ENCODE peak calls at places on chromosomes 13 and 19, in seven cellular contexts. C is fibroblast of lung, U is heart left ventricle, X is mucosa of descending colon, E is stomach, W is pancreas, K is bronchial epithelial cell. Q is an unnamed sample.
A peak's percentile ranks its signal among the peaks of the same experiment; 100 is the strongest.

GRCh38 chr13:100584901-100585300 is 3.7 kb downstream of the GGACT start:
- DNase-seq in C (peak; percentile 85), U (no peak), X (no peak), E (no peak), W (no peak), K (no peak), Q (no peak)

GRCh38 chr13:38334845-38335244 is 14.8 kb upstream of the UFM1 start:
- DNase-seq in C (no peak), U (no peak), X (no peak), E (no peak), W (no peak), K (no peak), Q (no peak)

GRCh38 chr19:55600336-55601028 is 394 bp downstream of the ZNF524 start:
- DNase-seq in C (peak; percentile 65), U (peak; percentile 83), X (no peak), E (no peak), W (no peak), K (no peak), Q (no peak)

GRCh38 chr13:73722120-73722519 is 412.1 kb downstream of the KLF12 start:
- DNase-seq in C (peak; percentile 86), U (no peak), X (no peak), E (no peak), W (no peak), K (peak; percentile 94), Q (no peak)

GRCh38 chr19:50377051-50377441 is 789 bp downstream of the NR1H2 start:
- DNase-seq in C (no peak), U (peak; percentile 34), X (peak; percentile 70), E (peak; percentile 53), W (peak; percentile 67), K (peak; percentile 19), Q (peak; percentile 61)

GRCh38 chr13:40247845-40248244 is 418.6 kb downstream of the FOXO1 start:
- DNase-seq in C (peak; percentile 18), U (no peak), X (no peak), E (no peak), W (no peak), K (peak; percentile 89), Q (no peak)

GRCh38 chr19:40717880-40718773 is 1.2 kb downstream of the ITPKC start:
- DNase-seq in C (peak; percentile 10), U (no peak), X (peak; percentile 51), E (no peak), W (peak; percentile 46), K (peak; percentile 33), Q (peak; percentile 62)

GRCh38 chr13:50951366-50951765 is 41.8 kb downstream of the RNASEH2B start:
- DNase-seq in C (peak; percentile 91), U (no peak), X (no peak), E (no peak), W (no peak), K (no peak), Q (no peak)

GRCh38 chr13:90750957-90751356 is 596.5 kb upstream of the MIR17HG start:
- DNase-seq in C (no peak), U (no peak), X (no peak), E (no peak), W (no peak), K (no peak), Q (no peak)

DNA sequence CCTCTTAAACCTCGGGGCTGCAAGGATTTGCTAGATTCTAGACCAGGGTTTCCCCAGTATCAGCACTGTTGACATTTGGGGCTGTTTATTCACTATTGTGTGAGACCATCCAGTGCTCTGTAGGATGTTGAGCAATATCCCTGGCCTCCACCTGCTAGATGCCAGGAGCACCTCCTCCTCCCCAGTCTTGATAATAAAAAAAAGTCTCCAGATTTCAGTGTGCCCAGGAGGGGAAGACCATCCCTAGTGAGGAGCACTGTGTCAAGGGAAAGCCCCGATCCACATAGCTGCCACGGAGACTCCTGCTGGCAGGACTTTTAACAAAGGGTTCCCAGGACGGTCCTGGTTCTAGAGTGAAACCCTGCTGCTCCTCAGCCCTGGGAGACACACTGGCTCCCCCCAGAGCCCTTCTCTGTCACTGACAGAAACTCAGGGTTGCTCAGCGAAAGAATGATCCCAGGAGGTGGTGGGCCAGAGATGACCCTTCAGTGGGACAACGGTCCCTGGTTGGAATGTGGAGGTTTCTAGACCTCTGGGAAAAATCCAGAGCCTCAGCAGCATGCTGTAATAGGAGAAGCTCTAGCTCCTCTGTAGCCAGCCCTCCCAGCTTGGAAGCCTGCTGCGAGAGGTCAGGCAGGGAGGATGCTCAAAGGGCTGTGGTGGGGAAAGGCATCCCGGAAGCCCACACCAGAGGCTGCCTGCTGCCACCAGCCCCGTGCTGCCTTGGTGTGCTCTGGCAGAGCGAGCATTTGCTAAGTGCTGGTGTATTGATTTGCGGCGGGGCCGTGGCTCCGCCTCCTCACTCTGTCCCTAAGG is 20.3 kb downstream of the LYL1 start:
- DNase-seq in C (peak; percentile 59), U (peak; percentile 50), X (no peak), E (no peak), W (no peak), K (peak; percentile 4), Q (peak; percentile 85)
- TF ChIP-seq CTCF in C (peak; percentile 45), U (peak; percentile 16), X (no peak), E (no peak), W (no peak), K (no peak), Q (peak; percentile 20)

GRCh38 chr19:17243854-17244617 is 1.7 kb downstream of the NR2F6 start:
- DNase-seq in C (no peak), U (peak; percentile 82), X (peak; percentile 75), E (peak; percentile 60), W (peak; percentile 66), K (no peak), Q (peak; percentile 85)

GRCh38 chr19:17244618-17245534 is 843 bp downstream of the NR2F6 start:
- DNase-seq in C (no peak), U (no peak), X (no peak), E (peak; percentile 64), W (peak; percentile 71), K (no peak), Q (no peak)

GRCh38 chr19:17243340-17243853 is 2.3 kb downstream of the NR2F6 start:
- DNase-seq in C (no peak), U (no peak), X (peak; percentile 55), E (no peak), W (peak; percentile 46), K (no peak), Q (peak; percentile 96)

GRCh38 chr19:17240855-17241399 is 4.8 kb downstream of the NR2F6 start:
- DNase-seq in C (no peak), U (no peak), X (no peak), E (no peak), W (no peak), K (no peak), Q (no peak)

DNA sequence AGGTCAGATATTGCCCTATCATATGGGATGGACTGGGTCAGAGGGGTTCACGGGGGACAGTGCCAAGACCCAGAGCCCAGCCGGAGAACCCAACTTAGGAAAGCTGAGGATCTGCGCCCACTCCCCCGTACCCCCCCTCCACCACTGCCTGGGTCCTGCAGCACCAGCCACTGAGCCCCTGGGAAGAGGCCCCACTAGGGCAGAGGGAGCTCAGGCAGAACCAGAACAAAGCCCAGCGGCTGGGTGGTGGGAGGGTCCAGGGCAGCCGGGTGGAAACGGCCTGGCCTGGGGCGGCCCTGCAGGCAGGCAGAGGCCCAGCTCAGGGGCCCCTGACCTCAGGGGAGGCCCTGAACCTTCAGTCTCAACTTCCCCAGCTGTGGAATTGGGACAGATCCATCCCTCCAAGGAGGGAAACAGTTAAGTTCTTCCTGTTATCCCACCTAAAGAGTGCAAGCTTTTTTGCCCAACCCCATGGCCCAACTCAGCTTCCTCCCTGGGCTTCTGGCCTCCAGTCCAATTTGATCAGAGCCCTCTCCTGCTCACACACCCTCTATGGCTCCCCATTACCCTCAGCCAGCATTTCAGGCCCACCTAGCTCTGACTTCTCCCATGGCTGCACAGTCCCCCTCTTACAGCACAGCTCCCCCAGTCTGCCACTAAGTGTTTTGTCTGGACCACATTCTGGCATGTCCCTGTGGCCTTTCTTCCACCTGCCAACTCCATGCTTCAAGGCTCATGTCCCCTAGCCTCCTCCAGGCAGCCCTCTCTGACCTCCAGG is 3.1 kb downstream of the NR2F6 start:
- DNase-seq in C (no peak), U (no peak), X (no peak), E (no peak), W (no peak), K (no peak), Q (no peak)
- H3K4me3 ChIP-seq in C (peak overlapping the region; percentile 78), U (no peak overlapping the region), X (no peak overlapping the region), E (peak overlapping the region; percentile 86), W (no peak overlapping the region), K (peak overlapping the region; percentile 1), Q (peak overlapping the region; percentile 97)

DNA sequence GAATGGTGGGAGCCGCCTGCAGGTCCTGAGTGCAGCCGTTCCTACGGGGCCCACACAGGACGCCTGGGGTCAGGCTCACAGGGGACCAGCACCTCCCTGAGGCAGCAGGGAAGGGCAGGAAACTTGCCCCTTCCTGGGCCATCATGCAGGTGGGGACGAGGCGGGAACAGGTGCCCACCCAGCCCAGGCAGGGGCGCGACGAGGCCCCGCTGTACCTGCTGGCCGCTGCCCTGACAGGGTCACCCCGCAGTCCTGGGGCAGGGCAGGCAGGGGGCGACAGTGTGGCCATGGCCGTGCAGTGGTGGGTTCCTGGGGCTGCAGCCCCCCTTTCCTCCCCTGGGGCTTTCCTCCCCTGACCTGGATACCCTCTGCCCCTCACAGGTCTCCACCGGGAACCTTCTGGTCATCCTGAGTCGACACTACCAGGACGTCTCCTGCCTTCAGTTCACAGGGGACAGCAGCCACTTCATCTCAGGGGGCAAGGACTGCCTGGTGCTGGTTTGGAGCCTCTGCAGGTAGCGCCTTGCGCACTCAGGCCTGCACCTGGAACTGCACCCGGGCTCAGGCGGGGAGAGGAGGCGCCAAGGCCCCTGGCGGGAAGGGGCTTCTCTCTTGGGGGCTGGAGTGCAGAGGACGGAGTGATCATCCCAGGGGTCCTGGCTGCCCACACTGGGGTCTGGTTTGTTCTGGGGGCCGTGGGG is 5.4 kb downstream of the WDR18 start:
- DNase-seq in C (no peak), U (no peak), X (no peak), E (no peak), W (peak; percentile 12), K (no peak), Q (no peak)
- TF ChIP-seq CTCF in C (peak; percentile 28), U (no peak), X (no peak), E (no peak), W (no peak), K (peak; percentile 31), Q (no peak)

GRCh38 chr19:48614436-48615144 is at the start of gene FAM83E:
- DNase-seq in C (no peak), U (no peak), X (peak; percentile 96), E (peak; percentile 90), W (peak; percentile 48), K (peak; percentile 70), Q (no peak)

GRCh38 chr19:48615145-48616040 is 517 bp upstream of the FAM83E start:
- DNase-seq in C (no peak), U (no peak), X (no peak), E (no peak), W (no peak), K (no peak), Q (no peak)

GRCh38 chr19:48617146-48617937 is 1.6 kb downstream of the RPL18 start:
- DNase-seq in C (no peak), U (no peak), X (no peak), E (peak; percentile 49), W (peak; percentile 48), K (no peak), Q (no peak)

GRCh38 chr19:48616491-48617056 is 1.7 kb upstream of the FAM83E start:
- DNase-seq in C (no peak), U (no peak), X (no peak), E (no peak), W (no peak), K (no peak), Q (no peak)

DNA sequence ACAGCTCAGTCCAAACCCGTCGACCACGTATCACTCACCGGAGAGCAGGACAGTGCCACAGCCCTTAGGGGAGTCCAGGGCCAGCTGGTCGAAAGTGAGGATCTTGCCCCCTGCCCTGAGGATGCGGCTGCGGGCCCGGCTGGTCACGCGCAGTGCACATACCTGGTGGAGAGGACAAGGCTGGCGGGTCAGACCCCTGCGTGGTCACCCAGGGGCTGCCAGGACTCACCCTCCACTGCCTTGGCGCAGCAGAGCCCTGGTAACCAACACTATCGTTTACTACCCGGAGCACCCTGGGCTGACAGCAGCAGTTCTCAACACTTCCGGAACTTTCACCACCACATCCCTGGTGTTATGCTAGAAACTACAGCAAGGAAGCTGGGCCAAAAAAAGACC is 1.2 kb upstream of the FAM83E start:
- DNase-seq in C (no peak), U (no peak), X (no peak), E (no peak), W (peak; percentile 36), K (no peak), Q (no peak)
- H3K4me3 ChIP-seq in C (no peak overlapping the region), U (no peak overlapping the region), X (no peak overlapping the region), E (no peak overlapping the region), W (no peak overlapping the region), K (no peak overlapping the region), Q (no peak overlapping the region)

Q was measured in right lobe of liver.